ENCODE peak calls at places on chromosomes 4 and X, in eight cellular contexts. One of them, this sample, is unnamed.

GRCh38 chr4:174437324-174437723 is 85.0 kb downstream of the HPGD start:
- DNase-seq in HCT116: no peak
- DNase-seq in uterus: no peak
- DNase-seq in body of pancreas: no peak
- DNase-seq in suprapubic skin: no peak
- DNase-seq in ovary: no peak
- DNase-seq in stomach: no peak
- DNase-seq in breast epithelium: no peak
- DNase-seq in this sample: no peak

GRCh38 chrX:78527263-78527662 is 131.9 kb downstream of the RTL3 start:
- DNase-seq in body of pancreas: no peak
- DNase-seq in HCT116: no peak
- DNase-seq in suprapubic skin: no peak
- DNase-seq in stomach: no peak
- DNase-seq in uterus: no peak
- DNase-seq in ovary: no peak
- DNase-seq in breast epithelium: no peak
- DNase-seq in this sample: no peak

GRCh38 chr4:66294626-66295025 is 624.3 kb upstream of the EPHA5 start:
- DNase-seq in body of pancreas: no peak
- DNase-seq in suprapubic skin: no peak
- DNase-seq in HCT116: no peak
- DNase-seq in stomach: no peak
- DNase-seq in uterus: no peak
- DNase-seq in breast epithelium: no peak
- DNase-seq in ovary: no peak
- DNase-seq in this sample: no peak

GRCh38 chr4:138875886-138876608 is 139.5 kb upstream of the NOCT start:
- DNase-seq in breast epithelium: no peak
- DNase-seq in ovary: no peak
- DNase-seq in stomach: no peak
- DNase-seq in uterus: no peak
- DNase-seq in HCT116: peak; percentile 15
- DNase-seq in body of pancreas: no peak
- DNase-seq in suprapubic skin: no peak
- DNase-seq in this sample: no peak

GRCh38 chr4:22487333-22487732 is 28.5 kb downstream of the ADGRA3 start:
- DNase-seq in HCT116: no peak
- DNase-seq in breast epithelium: no peak
- DNase-seq in ovary: no peak
- DNase-seq in body of pancreas: no peak
- DNase-seq in suprapubic skin: no peak
- DNase-seq in uterus: no peak
- DNase-seq in stomach: no peak
- DNase-seq in this sample: no peak

GRCh38 chr4:113476800-113477199 is 284.7 kb downstream of the CAMK2D start:
- DNase-seq in ovary: no peak
- DNase-seq in breast epithelium: no peak
- DNase-seq in stomach: no peak
- DNase-seq in suprapubic skin: no peak
- DNase-seq in body of pancreas: no peak
- DNase-seq in uterus: no peak
- DNase-seq in HCT116: peak; percentile 67
- DNase-seq in this sample: no peak

GRCh38 chrX:20506739-20507138 is 240.0 kb upstream of the RPS6KA3 start:
- DNase-seq in suprapubic skin: no peak
- DNase-seq in breast epithelium: no peak
- DNase-seq in body of pancreas: no peak
- DNase-seq in HCT116: no peak
- DNase-seq in stomach: no peak
- DNase-seq in uterus: no peak
- DNase-seq in ovary: no peak
- DNase-seq in this sample: no peak

GRCh38 chrX:39895228-39896110 is 202.3 kb downstream of the BCOR start:
- DNase-seq in stomach: peak; percentile 31
- DNase-seq in breast epithelium: no peak
- DNase-seq in ovary: no peak
- DNase-seq in uterus: no peak
- DNase-seq in suprapubic skin: no peak
- DNase-seq in HCT116: no peak
- DNase-seq in body of pancreas: no peak
- DNase-seq in this sample: no peak

GRCh38 chr4:100288167-100288566 is 97.9 kb upstream of the DDIT4L start:
- DNase-seq in HCT116: no peak
- DNase-seq in body of pancreas: no peak
- DNase-seq in uterus: no peak
- DNase-seq in ovary: no peak
- DNase-seq in stomach: no peak
- DNase-seq in suprapubic skin: no peak
- DNase-seq in breast epithelium: no peak
- DNase-seq in this sample: no peak

GRCh38 chr4:89660444-89660843 is 176.5 kb downstream of the SNCA start:
- DNase-seq in uterus: no peak
- DNase-seq in suprapubic skin: no peak
- DNase-seq in body of pancreas: no peak
- DNase-seq in breast epithelium: no peak
- DNase-seq in HCT116: no peak
- DNase-seq in stomach: no peak
- DNase-seq in ovary: no peak
- DNase-seq in this sample: no peak

GRCh38 chr4:137390707-137391106 is 141.6 kb downstream of the PCDH18 start:
- DNase-seq in suprapubic skin: no peak
- DNase-seq in uterus: no peak
- DNase-seq in body of pancreas: no peak
- DNase-seq in breast epithelium: no peak
- DNase-seq in ovary: no peak
- DNase-seq in HCT116: no peak
- DNase-seq in stomach: no peak
- DNase-seq in this sample: no peak

GRCh38 chrX:2427737-2428136 is 73.0 kb downstream of the DHRSX start:
- DNase-seq in stomach: no peak
- DNase-seq in suprapubic skin: no peak
- DNase-seq in breast epithelium: no peak
- DNase-seq in body of pancreas: no peak
- DNase-seq in HCT116: no peak
- DNase-seq in uterus: no peak
- DNase-seq in ovary: no peak
- DNase-seq in this sample: no peak

GRCh38 chrX:102832661-102833060 is 104.4 kb upstream of the RAB40AL start:
- DNase-seq in body of pancreas: no peak
- DNase-seq in HCT116: no peak
- DNase-seq in suprapubic skin: no peak
- DNase-seq in uterus: no peak
- DNase-seq in stomach: no peak
- DNase-seq in ovary: no peak
- DNase-seq in breast epithelium: no peak
- DNase-seq in this sample: no peak

GRCh38 chrX:626745-627509 is 3.7 kb upstream of the SHOX start:
- DNase-seq in ovary: no peak
- DNase-seq in uterus: no peak
- DNase-seq in suprapubic skin: no peak
- DNase-seq in HCT116: no peak
- DNase-seq in body of pancreas: no peak
- DNase-seq in breast epithelium: no peak
- DNase-seq in stomach: no peak
- DNase-seq in this sample: peak; percentile 6

GRCh38 chr4:57136281-57136680 is 26.1 kb upstream of the IGFBP7 start:
- DNase-seq in uterus: no peak
- DNase-seq in breast epithelium: no peak
- DNase-seq in HCT116: no peak
- DNase-seq in body of pancreas: no peak
- DNase-seq in suprapubic skin: no peak
- DNase-seq in stomach: no peak
- DNase-seq in ovary: no peak
- DNase-seq in this sample: no peak

GRCh38 chr4:76430519-76431388 is 4.3 kb upstream of the SHROOM3 start:
- DNase-seq in HCT116: peak; percentile 50
- DNase-seq in stomach: no peak
- DNase-seq in body of pancreas: peak; percentile 48
- DNase-seq in breast epithelium: no peak
- DNase-seq in uterus: no peak
- DNase-seq in suprapubic skin: no peak
- DNase-seq in ovary: no peak
- DNase-seq in this sample: no peak

GRCh38 chr4:76429636-76430035 is 5.4 kb upstream of the SHROOM3 start:
- DNase-seq in breast epithelium: no peak
- DNase-seq in uterus: no peak
- DNase-seq in body of pancreas: no peak
- DNase-seq in stomach: no peak
- DNase-seq in ovary: no peak
- DNase-seq in HCT116: no peak
- DNase-seq in suprapubic skin: no peak
- DNase-seq in this sample: no peak

GRCh38 chr4:76435689-76436176 is 704 bp downstream of the SHROOM3 start:
- DNase-seq in HCT116: no peak
- DNase-seq in suprapubic skin: no peak
- DNase-seq in uterus: no peak
- DNase-seq in body of pancreas: no peak
- DNase-seq in ovary: no peak
- DNase-seq in stomach: no peak
- DNase-seq in breast epithelium: no peak
- DNase-seq in this sample: no peak

GRCh38 chr4:76439491-76439890 is 4.5 kb downstream of the SHROOM3 start:
- DNase-seq in HCT116: no peak
- DNase-seq in ovary: no peak
- DNase-seq in breast epithelium: no peak
- DNase-seq in body of pancreas: no peak
- DNase-seq in suprapubic skin: no peak
- DNase-seq in stomach: no peak
- DNase-seq in uterus: no peak
- DNase-seq in this sample: no peak

GRCh38 chr4:76434901-76435688 is at the start of gene SHROOM3:
- DNase-seq in breast epithelium: no peak
- DNase-seq in ovary: no peak
- DNase-seq in HCT116: no peak
- DNase-seq in body of pancreas: no peak
- DNase-seq in uterus: no peak
- DNase-seq in stomach: no peak
- DNase-seq in suprapubic skin: no peak
- DNase-seq in this sample: no peak
- H3K4me3 ChIP-seq in breast epithelium: peak within 1 kb of the TSS; percentile 24
- H3K4me3 ChIP-seq in ovary: no peak within 1 kb of the TSS
- H3K4me3 ChIP-seq in HCT116: no peak within 1 kb of the TSS
- H3K4me3 ChIP-seq in body of pancreas: no peak within 1 kb of the TSS
- H3K4me3 ChIP-seq in uterus: peak within 1 kb of the TSS; percentile 26
- H3K4me3 ChIP-seq in stomach: no peak within 1 kb of the TSS
- H3K4me3 ChIP-seq in suprapubic skin: peak within 1 kb of the TSS; percentile 34
- H3K4me3 ChIP-seq in this sample: no peak within 1 kb of the TSS

DNA sequence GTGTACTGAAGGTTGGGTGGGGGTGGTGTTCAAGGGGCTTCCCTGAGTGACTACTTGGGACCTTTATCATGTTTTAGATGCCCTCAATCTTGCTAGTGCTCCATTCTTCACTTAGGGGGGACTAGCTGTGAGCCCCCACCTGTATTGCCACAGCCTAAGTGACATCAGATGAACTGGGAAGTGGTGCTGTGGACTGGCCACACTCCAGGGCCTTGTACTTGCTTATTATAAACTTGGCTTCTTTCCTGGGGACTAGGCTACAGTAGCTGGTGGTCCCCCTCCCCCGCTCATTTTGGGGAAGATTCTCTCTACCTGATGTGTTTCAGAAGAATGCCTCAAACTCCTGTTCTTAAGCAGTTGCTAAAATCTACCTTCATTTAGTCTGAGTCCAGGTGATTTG is 46.7 kb upstream of the WDR1 start:
- DNase-seq in breast epithelium: no peak
- DNase-seq in suprapubic skin: no peak
- DNase-seq in uterus: no peak
- DNase-seq in stomach: no peak
- DNase-seq in HCT116: no peak
- DNase-seq in body of pancreas: no peak
- DNase-seq in ovary: no peak
- DNase-seq in this sample: no peak
- TF ChIP-seq CTCF in breast epithelium: no peak
- TF ChIP-seq CTCF in suprapubic skin: no peak
- TF ChIP-seq CTCF in uterus: no peak
- TF ChIP-seq CTCF in stomach: no peak
- TF ChIP-seq CTCF in HCT116: no peak
- TF ChIP-seq CTCF in body of pancreas: no peak
- TF ChIP-seq CTCF in ovary: no peak
- TF ChIP-seq CTCF in this sample: no peak

DNA sequence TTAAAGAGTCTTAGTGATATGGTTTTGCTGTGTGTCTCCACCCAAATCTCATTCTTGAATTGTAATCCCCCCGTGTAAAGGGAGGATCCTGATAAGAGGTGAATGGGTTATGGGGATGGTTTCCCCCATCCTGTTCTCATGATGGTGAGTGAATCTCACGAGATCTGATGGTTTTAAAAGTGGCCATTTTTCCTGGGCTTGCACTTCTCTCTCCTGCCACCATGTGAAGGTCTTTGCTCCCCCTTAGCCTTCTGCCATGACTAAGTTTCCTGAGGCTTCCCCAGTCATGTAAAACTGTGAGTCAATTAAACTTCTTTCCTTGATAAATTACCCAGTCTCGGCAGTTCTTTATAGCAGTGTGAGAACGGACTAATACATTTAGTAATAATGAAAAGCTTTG is 46.9 kb downstream of the ANTXR2 start:
- DNase-seq in uterus: no peak
- DNase-seq in body of pancreas: no peak
- DNase-seq in ovary: no peak
- DNase-seq in HCT116: no peak
- DNase-seq in breast epithelium: no peak
- DNase-seq in stomach: no peak
- DNase-seq in suprapubic skin: no peak
- DNase-seq in this sample: no peak
- TF ChIP-seq POLR2A in uterus: no peak
- TF ChIP-seq POLR2A in body of pancreas: no peak
- TF ChIP-seq POLR2A in ovary: no peak
- TF ChIP-seq POLR2A in HCT116: no peak
- TF ChIP-seq POLR2A in breast epithelium: no peak
- TF ChIP-seq POLR2A in stomach: no peak
- TF ChIP-seq POLR2A in suprapubic skin: no peak
- TF ChIP-seq POLR2A in this sample: no peak

GRCh38 chrX:21659320-21659719 is 1.2 kb upstream of the KLHL34 start:
- DNase-seq in suprapubic skin: no peak
- DNase-seq in breast epithelium: no peak
- DNase-seq in body of pancreas: no peak
- DNase-seq in ovary: no peak
- DNase-seq in HCT116: no peak
- DNase-seq in stomach: no peak
- DNase-seq in uterus: no peak
- DNase-seq in this sample: no peak

GRCh38 chrX:21656587-21657317 is 1.4 kb downstream of the KLHL34 start:
- DNase-seq in body of pancreas: no peak
- DNase-seq in HCT116: no peak
- DNase-seq in uterus: no peak
- DNase-seq in suprapubic skin: no peak
- DNase-seq in breast epithelium: no peak
- DNase-seq in stomach: no peak
- DNase-seq in ovary: no peak
- DNase-seq in this sample: no peak

GRCh38 chrX:21657318-21658151 is 595 bp downstream of the KLHL34 start:
- DNase-seq in stomach: no peak
- DNase-seq in ovary: no peak
- DNase-seq in suprapubic skin: no peak
- DNase-seq in HCT116: no peak
- DNase-seq in uterus: no peak
- DNase-seq in breast epithelium: no peak
- DNase-seq in body of pancreas: no peak
- DNase-seq in this sample: no peak

GRCh38 chrX:21658746-21659145 is 616 bp upstream of the KLHL34 start:
- DNase-seq in stomach: no peak
- DNase-seq in ovary: no peak
- DNase-seq in suprapubic skin: no peak
- DNase-seq in uterus: no peak
- DNase-seq in HCT116: no peak
- DNase-seq in breast epithelium: no peak
- DNase-seq in body of pancreas: no peak
- DNase-seq in this sample: no peak

GRCh38 chrX:21658152-21658737 is at the start of gene KLHL34:
- DNase-seq in suprapubic skin: no peak
- DNase-seq in stomach: no peak
- DNase-seq in body of pancreas: no peak
- DNase-seq in ovary: no peak
- DNase-seq in uterus: no peak
- DNase-seq in breast epithelium: no peak
- DNase-seq in HCT116: no peak
- DNase-seq in this sample: no peak
- H3K4me3 ChIP-seq in suprapubic skin: peak within 1 kb of the TSS; percentile 44
- H3K4me3 ChIP-seq in stomach: peak within 1 kb of the TSS; percentile 31
- H3K4me3 ChIP-seq in body of pancreas: no peak within 1 kb of the TSS
- H3K4me3 ChIP-seq in ovary: no peak within 1 kb of the TSS
- H3K4me3 ChIP-seq in uterus: no peak within 1 kb of the TSS
- H3K4me3 ChIP-seq in breast epithelium: peak within 1 kb of the TSS; percentile 25
- H3K4me3 ChIP-seq in HCT116: no peak within 1 kb of the TSS
- H3K4me3 ChIP-seq in this sample: no peak within 1 kb of the TSS